ENCODE peak calls at places on chromosomes 5 and 9, in seven cellular contexts. A is WTC11; N is prostate gland; V is CD8-positive, alpha-beta T cell; D is HCT116; T is glutamatergic neuron; U is OCI-LY7. X is an unnamed sample.

GRCh38 chr9:20396509-20396908 is 225.8 kb downstream of the MLLT3 start:
- DNase-seq in A (no peak), N (no peak), V (no peak), D (no peak), T (no peak), U (no peak), X (no peak)

GRCh38 chr5:159091596-159091995 is 8.1 kb downstream of the EBF1 start:
- DNase-seq in A (no peak), N (no peak), V (no peak), D (no peak), T (no peak), U (no peak), X (no peak)

GRCh38 chr9:3205421-3206095 is 320.2 kb downstream of the RFX3 start:
- DNase-seq in A (no peak), N (no peak), V (no peak), D (no peak), T (no peak), U (no peak), X (no peak)

GRCh38 chr5:178336889-178337785 is 104.5 kb upstream of the PHYKPL start:
- DNase-seq in A (peak; percentile 11), N (no peak), V (no peak), D (no peak), T (no peak), U (no peak), X (no peak)

GRCh38 chr5:175133185-175133584 is 310.8 kb downstream of the DRD1 start:
- DNase-seq in A (no peak), N (no peak), V (no peak), D (no peak), T (no peak), U (no peak), X (no peak)

GRCh38 chr5:56951131-56951945 is 585 bp downstream of the MIER3 start:
- DNase-seq in A (peak; percentile 52), N (peak; percentile 12), V (peak; percentile 15), D (no peak), T (peak; percentile 89), U (peak; percentile 58), X (peak; percentile 25)

GRCh38 chr5:180080670-180081280 is 9.2 kb upstream of the RNF130 start:
- DNase-seq in A (no peak), N (no peak), V (peak; percentile 41), D (no peak), T (no peak), U (no peak), X (no peak)

GRCh38 chr9:5442400-5443011 is 4.8 kb upstream of the PLGRKT start:
- DNase-seq in A (no peak), N (peak; percentile 27), V (peak; percentile 21), D (no peak), T (no peak), U (peak; percentile 76), X (no peak)

DNA sequence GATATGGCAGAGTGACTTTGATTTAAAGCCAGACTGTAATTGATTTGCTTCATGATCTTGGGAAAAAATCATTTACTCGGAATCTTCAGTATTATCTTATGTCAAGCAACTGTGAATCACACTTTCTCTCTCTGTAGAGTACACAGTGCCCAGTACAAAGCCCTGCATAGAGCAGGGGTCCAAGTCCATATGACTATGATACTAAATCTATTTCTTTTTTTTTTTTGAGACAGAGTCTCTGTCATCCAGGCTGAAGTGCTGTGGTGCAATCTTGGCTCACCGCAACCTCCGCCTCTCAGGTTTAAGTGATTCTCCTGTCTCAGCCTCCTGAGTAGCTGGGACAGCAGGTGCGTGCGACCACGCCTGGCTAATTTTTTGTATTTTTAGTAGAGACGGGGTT is 194.8 kb upstream of the SEMA6A start:
- DNase-seq in A (no peak), N (no peak), V (no peak), D (no peak), T (no peak), U (no peak), X (no peak)
- TF ChIP-seq CTCF in A (no peak), N (no peak), V (no peak), D (no peak), T (no peak), U (no peak), X (no peak)

GRCh38 chr9:2179557-2179956 is 164.4 kb downstream of the SMARCA2 start:
- DNase-seq in A (no peak), N (no peak), V (no peak), D (no peak), T (no peak), U (peak; percentile 26), X (no peak)
- TF ChIP-seq CTCF in A (no peak), N (no peak), V (no peak), D (no peak), T (no peak), U (peak; percentile 71), X (no peak)

GRCh38 chr5:79329453-79329852 is 93.5 kb downstream of the JMY start:
- DNase-seq in A (no peak), N (no peak), V (no peak), D (no peak), T (no peak), U (no peak), X (no peak)

GRCh38 chr5:79330071-79330470 is 94.1 kb downstream of the JMY start:
- DNase-seq in A (no peak), N (no peak), V (no peak), D (no peak), T (no peak), U (no peak), X (no peak)

DNA sequence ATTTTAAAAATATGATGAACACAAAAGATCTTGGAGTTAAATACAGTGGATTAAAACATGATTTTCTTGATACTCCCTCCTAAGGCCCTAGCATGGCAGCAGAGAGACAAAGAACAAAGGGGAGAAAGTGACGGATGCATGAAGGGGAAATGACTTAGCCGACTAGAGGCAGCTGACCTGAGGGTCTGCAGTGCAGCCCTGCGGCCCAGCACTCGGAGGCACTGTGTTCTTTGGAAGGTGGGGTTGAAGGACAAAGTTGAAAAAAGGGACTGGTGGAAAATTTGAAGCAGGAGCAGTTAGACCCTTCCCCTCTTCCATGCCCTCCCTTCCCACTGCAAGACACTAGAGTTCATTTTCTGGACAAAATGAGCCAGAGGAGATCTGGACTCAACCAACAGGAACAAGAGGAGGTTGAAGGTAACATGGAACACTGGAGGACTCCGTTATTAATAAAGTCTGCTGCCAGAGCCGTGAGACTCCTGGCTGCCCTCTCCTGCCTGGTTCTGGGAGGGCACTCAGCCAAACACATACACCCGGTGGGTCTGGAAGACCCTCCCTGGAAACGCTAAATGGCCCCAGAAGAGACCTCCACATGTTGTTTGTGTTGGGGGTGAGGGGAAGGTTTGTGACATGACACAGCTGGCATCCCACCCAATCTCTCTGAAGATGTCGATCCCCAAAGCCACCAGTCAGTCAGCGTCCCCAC is 98.1 kb downstream of the JMY start:
- DNase-seq in A (peak; percentile 28), N (no peak), V (no peak), D (no peak), T (no peak), U (peak; percentile 5), X (no peak)
- TF ChIP-seq CTCF in A (no peak), N (no peak), V (no peak), D (peak; percentile 18), T (no peak), U (peak; percentile 38), X (no peak)

GRCh38 chr5:42952575-42952974 is 87.5 kb downstream of the ANXA2R start:
- DNase-seq in A (no peak), N (no peak), V (no peak), D (no peak), T (no peak), U (no peak), X (no peak)
- TF ChIP-seq CTCF in A (no peak), N (no peak), V (no peak), D (no peak), T (no peak), U (no peak), X (no peak)

GRCh38 chr5:160672521-160672920 is 179.5 kb downstream of the ATP10B start:
- DNase-seq in A (no peak), N (no peak), V (no peak), D (no peak), T (no peak), U (no peak), X (no peak)

GRCh38 chr5:160675988-160676387 is 176.0 kb downstream of the ATP10B start:
- DNase-seq in A (no peak), N (no peak), V (no peak), D (no peak), T (no peak), U (peak; percentile 1), X (no peak)
- TF ChIP-seq CTCF in A (no peak), N (no peak), V (no peak), D (no peak), T (no peak), U (peak; percentile 25), X (no peak)

GRCh38 chr9:137963525-137963924 is 85.9 kb downstream of the CACNA1B start:
- DNase-seq in A (no peak), N (no peak), V (no peak), D (no peak), T (no peak), U (no peak), X (no peak)

GRCh38 chr9:137959641-137960411 is 82.2 kb downstream of the CACNA1B start:
- DNase-seq in A (peak; percentile 54), N (no peak), V (no peak), D (no peak), T (no peak), U (no peak), X (no peak)

GRCh38 chr9:137956688-137957385 is 79.3 kb downstream of the CACNA1B start:
- DNase-seq in A (no peak), N (no peak), V (no peak), D (no peak), T (no peak), U (peak; percentile 10), X (no peak)

GRCh38 chr9:137956039-137956438 is 78.5 kb downstream of the CACNA1B start:
- DNase-seq in A (no peak), N (no peak), V (no peak), D (no peak), T (no peak), U (no peak), X (no peak)

GRCh38 chr9:137960496-137960895 is 82.9 kb downstream of the CACNA1B start:
- DNase-seq in A (peak; percentile 72), N (no peak), V (no peak), D (no peak), T (peak; percentile 50), U (no peak), X (no peak)
- TF ChIP-seq CTCF in A (peak; percentile 41), N (no peak), V (peak; percentile 3), D (peak; percentile 25), T (peak; percentile 49), U (peak; percentile 55), X (no peak)

DNA sequence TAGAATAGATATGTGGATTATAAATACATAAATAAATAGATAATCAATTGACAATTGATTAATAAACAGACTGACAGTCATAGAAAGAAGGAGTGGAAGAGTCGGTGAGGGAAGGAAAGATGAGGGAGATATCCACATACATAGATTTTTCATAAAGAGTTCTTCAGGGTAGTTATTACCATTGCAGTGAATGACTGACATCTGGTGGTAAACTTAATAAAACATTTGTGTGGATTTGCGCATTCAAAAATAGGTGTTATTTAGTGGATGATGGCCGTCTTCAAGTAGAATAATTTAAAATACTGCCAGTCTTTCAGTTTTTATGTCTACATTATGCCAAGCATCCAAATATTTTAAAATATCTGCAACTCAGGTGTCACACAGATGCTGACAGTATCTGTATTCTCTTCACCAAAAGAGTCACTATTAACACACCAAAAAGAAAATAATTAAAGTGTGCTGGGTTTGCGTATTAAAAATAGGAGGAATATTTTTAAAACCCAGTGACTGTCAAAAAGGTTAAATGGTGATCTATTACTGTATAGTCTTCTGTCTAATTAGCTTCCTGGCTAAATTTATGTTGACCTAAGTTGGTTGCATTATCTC is 78.8 kb downstream of the GIN1 start:
- DNase-seq in A (no peak), N (no peak), V (no peak), D (peak; percentile 49), T (no peak), U (peak; percentile 15), X (no peak)
- TF ChIP-seq CTCF in A (no peak), N (no peak), V (peak; percentile 49), D (peak; percentile 24), T (peak; percentile 11), U (peak; percentile 55), X (peak; percentile 66)